ENCODE peak calls at places on chromosomes 2 and 18, in nine cellular contexts. L is HT1080; M is GM12864; O is hippocampal formation; S is T-helper 1 cell; B is endodermal cell; P is AG08395; Q is activated naive CD8-positive, alpha-beta T cell treated with anti-CD3 and anti-CD28 coated beads for 36 hours; N is pancreas. I is an unnamed sample.

GRCh38 chr18:3454365-3455089 is 4.6 kb downstream of the TGIF1 start:
- DNase-seq in L (peak), M (no peak), O (peak), S (no peak), B (peak), P (peak), Q (no peak), N (no peak), I (peak)

GRCh38 chr18:74733592-74733991 is 135.9 kb downstream of the ZNF407 start:
- DNase-seq in L (no peak), M (no peak), O (no peak), S (no peak), B (no peak), P (no peak), Q (no peak), N (no peak), I (no peak)

GRCh38 chr2:83665894-83666293 is 793.2 kb downstream of the SUCLG1 start:
- DNase-seq in L (peak), M (no peak), O (no peak), S (no peak), B (no peak), P (no peak), Q (no peak), N (no peak), I (peak)

GRCh38 chr2:1588994-1589611 is 155.2 kb downstream of the PXDN start:
- DNase-seq in L (peak), M (no peak), O (no peak), S (no peak), B (peak), P (no peak), Q (no peak), N (no peak), I (peak)

GRCh38 chr2:61898810-61899209 is 6.7 kb upstream of the COMMD1 start:
- DNase-seq in L (peak), M (no peak), O (peak), S (no peak), B (no peak), P (peak), Q (no peak), N (no peak), I (peak)

GRCh38 chr2:173511357-173511756 is 156.7 kb downstream of the CDCA7 start:
- DNase-seq in L (no peak), M (no peak), O (no peak), S (no peak), B (no peak), P (no peak), Q (no peak), N (no peak), I (no peak)

GRCh38 chr2:110978148-110978547 is 142.6 kb upstream of the BCL2L11 start:
- DNase-seq in L (no peak), M (no peak), O (no peak), S (no peak), B (no peak), P (no peak), Q (no peak), N (no peak), I (no peak)

GRCh38 chr2:28364611-28365010 is 28.0 kb upstream of the FOSL2 start:
- DNase-seq in L (peak), M (no peak), O (no peak), S (no peak), B (no peak), P (peak), Q (no peak), N (no peak), I (no peak)

GRCh38 chr2:54233832-54234649 is 22.0 kb downstream of the TSPYL6 start:
- DNase-seq in L (no peak), M (no peak), O (no peak), S (no peak), B (no peak), P (no peak), Q (no peak), N (no peak), I (no peak)

GRCh38 chr2:219246559-219246958 is 1.3 kb downstream of the STK16 start:
- DNase-seq in L (no peak), M (no peak), O (no peak), S (no peak), B (no peak), P (no peak), Q (no peak), N (no peak), I (no peak)

GRCh38 chr2:120983344-120983743 is 247.7 kb downstream of the GLI2 start:
- DNase-seq in L (no peak), M (no peak), O (no peak), S (no peak), B (no peak), P (no peak), Q (no peak), N (no peak), I (no peak)

GRCh38 chr2:190804182-190804795 is 76.3 kb upstream of the GLS start:
- DNase-seq in L (no peak), M (no peak), O (peak), S (no peak), B (no peak), P (peak), Q (no peak), N (no peak), I (peak)

GRCh38 chr2:156405586-156405985 is 30.6 kb upstream of the GPD2 start:
- DNase-seq in L (peak), M (no peak), O (no peak), S (no peak), B (peak), P (peak), Q (no peak), N (no peak), I (peak)

GRCh38 chr2:24010477-24011277 is 792 bp downstream of the MFSD2B start:
- DNase-seq in L (no peak), M (no peak), O (no peak), S (no peak), B (peak), P (no peak), Q (no peak), N (no peak), I (no peak)

GRCh38 chr18:10032331-10032979 is 118.6 kb downstream of the VAPA start:
- DNase-seq in L (no peak), M (no peak), O (no peak), S (no peak), B (peak), P (no peak), Q (peak), N (no peak), I (no peak)

I was measured in AG20443.